ENCODE peak calls at places on chromosomes 7 and 10, in four cellular contexts. One of them, this sample, is unnamed.
A peak's percentile ranks its signal among the peaks of the same experiment; 100 is the strongest.

GRCh38 chr7:120591-120991 is 71.8 kb upstream of the FAM20C start:
- DNase-seq in endodermal cell: peak; percentile 57
- DNase-seq in retinal pigment epithelial cell: no peak
- DNase-seq in cardiac fibroblast: no peak
- DNase-seq in this sample: no peak

GRCh38 chr7:20197837-20198236 is 19.3 kb downstream of the MACC1 start:
- DNase-seq in endodermal cell: peak; percentile 66
- DNase-seq in retinal pigment epithelial cell: no peak
- DNase-seq in cardiac fibroblast: no peak
- DNase-seq in this sample: no peak

GRCh38 chr10:43166879-43167490 is 28.7 kb downstream of the CSGALNACT2 start:
- DNase-seq in endodermal cell: no peak
- DNase-seq in retinal pigment epithelial cell: no peak
- DNase-seq in cardiac fibroblast: no peak
- DNase-seq in this sample: no peak

GRCh38 chr10:14247650-14248258 is 83.0 kb downstream of the FRMD4A start:
- DNase-seq in endodermal cell: no peak
- DNase-seq in retinal pigment epithelial cell: peak; percentile 62
- DNase-seq in cardiac fibroblast: peak; percentile 11
- DNase-seq in this sample: no peak

GRCh38 chr10:127734753-127735152 is 2.2 kb upstream of the FOXI2 start:
- DNase-seq in endodermal cell: no peak
- DNase-seq in retinal pigment epithelial cell: no peak
- DNase-seq in cardiac fibroblast: no peak
- DNase-seq in this sample: no peak

GRCh38 chr10:10959666-10960065 is 58.0 kb upstream of the CELF2 start:
- DNase-seq in endodermal cell: no peak
- DNase-seq in retinal pigment epithelial cell: no peak
- DNase-seq in cardiac fibroblast: no peak
- DNase-seq in this sample: no peak

GRCh38 chr10:34918896-34919295 is 103.8 kb upstream of the PARD3 start:
- DNase-seq in endodermal cell: no peak
- DNase-seq in retinal pigment epithelial cell: no peak
- DNase-seq in cardiac fibroblast: no peak
- DNase-seq in this sample: no peak

GRCh38 chr10:112650588-112651030 is 203.6 kb downstream of the VTI1A start:
- DNase-seq in endodermal cell: no peak
- DNase-seq in retinal pigment epithelial cell: no peak
- DNase-seq in cardiac fibroblast: peak; percentile 37
- DNase-seq in this sample: no peak

GRCh38 chr10:75508239-75508813 is 76.9 kb downstream of the LRMDA start:
- DNase-seq in endodermal cell: no peak
- DNase-seq in retinal pigment epithelial cell: no peak
- DNase-seq in cardiac fibroblast: peak; percentile 79
- DNase-seq in this sample: peak; percentile 93

GRCh38 chr7:44110724-44111635 is 6.8 kb downstream of the AEBP1 start:
- DNase-seq in endodermal cell: no peak
- DNase-seq in retinal pigment epithelial cell: no peak
- DNase-seq in cardiac fibroblast: no peak
- DNase-seq in this sample: no peak

GRCh38 chr10:50432206-50432605 is 180.9 kb upstream of the ASAH2 start:
- DNase-seq in endodermal cell: no peak
- DNase-seq in retinal pigment epithelial cell: no peak
- DNase-seq in cardiac fibroblast: no peak
- DNase-seq in this sample: no peak

GRCh38 chr10:49625411-49625810 is 11.6 kb downstream of the CHAT start:
- DNase-seq in endodermal cell: peak; percentile 13
- DNase-seq in retinal pigment epithelial cell: no peak
- DNase-seq in cardiac fibroblast: no peak
- DNase-seq in this sample: no peak

GRCh38 chr10:57338823-57339558 is 928.7 kb downstream of the IPMK start:
- DNase-seq in endodermal cell: no peak
- DNase-seq in retinal pigment epithelial cell: peak; percentile 5
- DNase-seq in cardiac fibroblast: peak; percentile 60
- DNase-seq in this sample: peak; percentile 40

GRCh38 chr7:697259-697615 is 29.3 kb upstream of the DNAAF5 start:
- DNase-seq in endodermal cell: peak; percentile 18
- DNase-seq in retinal pigment epithelial cell: no peak
- DNase-seq in cardiac fibroblast: peak; percentile 26
- DNase-seq in this sample: no peak

GRCh38 chr7:111312966-111313365 is 222.0 kb downstream of the LRRN3 start:
- DNase-seq in endodermal cell: peak; percentile 39
- DNase-seq in retinal pigment epithelial cell: no peak
- DNase-seq in cardiac fibroblast: peak; percentile 24
- DNase-seq in this sample: peak; percentile 18

DNA sequence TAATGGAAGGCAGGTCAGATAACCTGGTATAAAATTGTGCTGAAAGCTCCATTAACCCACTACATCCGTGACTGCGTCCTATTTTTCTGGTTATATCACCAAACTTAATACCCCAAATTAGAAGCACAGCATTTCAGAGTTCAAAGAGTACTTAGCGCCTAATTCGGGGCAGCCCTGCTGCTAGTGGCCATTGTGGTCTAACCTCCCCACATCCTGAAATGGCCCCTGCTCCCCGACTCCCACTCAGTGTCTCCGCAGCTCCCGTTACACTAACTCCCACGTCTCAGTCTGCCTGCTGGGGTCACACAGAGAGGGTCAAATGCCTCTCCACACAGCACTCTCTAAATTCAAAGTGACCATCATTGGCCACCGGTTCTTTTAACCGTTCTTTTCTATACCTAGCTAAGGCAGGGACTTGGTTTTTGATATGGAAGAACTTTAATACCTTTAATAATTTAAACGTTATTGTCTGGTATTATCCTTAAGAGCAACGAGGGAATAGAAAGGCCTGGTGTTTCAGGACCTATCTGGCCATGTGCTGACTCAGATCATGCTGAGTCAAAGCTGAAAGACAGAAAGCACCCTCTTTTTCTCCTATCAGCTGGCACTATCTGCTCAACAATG is 117.1 kb downstream of the KMT2E start:
- DNase-seq in endodermal cell: peak; percentile 44
- DNase-seq in retinal pigment epithelial cell: no peak
- DNase-seq in cardiac fibroblast: no peak
- DNase-seq in this sample: no peak
- TF ChIP-seq CTCF in endodermal cell: no peak
- TF ChIP-seq CTCF in retinal pigment epithelial cell: no peak
- TF ChIP-seq CTCF in cardiac fibroblast: no peak
- TF ChIP-seq CTCF in this sample: no peak

DNA sequence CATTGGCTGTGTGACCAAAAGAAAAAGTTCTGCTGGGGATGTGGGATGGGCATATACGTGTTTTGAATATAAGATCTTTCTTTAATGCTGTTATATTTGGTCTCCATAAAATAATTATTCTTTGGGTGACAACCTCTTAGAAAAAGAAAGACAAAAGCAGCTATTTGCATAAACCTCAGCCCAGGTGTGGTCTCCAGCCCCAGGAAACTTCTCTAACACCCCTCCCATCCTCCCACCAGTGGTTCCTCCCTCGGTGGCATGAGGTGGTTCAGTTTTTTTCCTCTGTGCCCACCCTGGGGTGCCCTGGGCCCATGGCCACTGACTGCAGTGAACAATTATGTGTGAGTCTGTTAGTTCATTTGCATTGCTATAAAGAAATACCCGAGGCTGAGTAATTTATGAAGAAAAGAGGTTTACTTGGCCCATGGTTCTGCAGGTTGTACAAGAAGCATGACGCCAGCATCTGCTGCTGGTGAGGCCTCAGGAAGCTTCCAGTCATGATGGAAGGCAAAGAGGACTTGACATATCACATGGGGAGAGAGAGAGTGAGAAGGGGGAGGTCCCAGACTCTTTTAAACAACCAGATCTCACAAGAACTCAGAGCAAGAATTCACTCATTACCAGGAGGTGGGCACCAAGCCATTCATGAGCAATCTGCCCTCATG is 165.9 kb downstream of the CUX1 start:
- DNase-seq in endodermal cell: no peak
- DNase-seq in retinal pigment epithelial cell: no peak
- DNase-seq in cardiac fibroblast: no peak
- DNase-seq in this sample: no peak
- H3K4me3 ChIP-seq in endodermal cell: no peak overlapping the region
- H3K4me3 ChIP-seq in retinal pigment epithelial cell: no peak overlapping the region
- H3K4me3 ChIP-seq in cardiac fibroblast: no peak overlapping the region
- H3K4me3 ChIP-seq in this sample: no peak overlapping the region

GRCh38 chr10:12807096-12807755 is 194.3 kb downstream of the CCDC3 start:
- DNase-seq in endodermal cell: no peak
- DNase-seq in retinal pigment epithelial cell: no peak
- DNase-seq in cardiac fibroblast: no peak
- DNase-seq in this sample: no peak
- TF ChIP-seq CTCF in endodermal cell: no peak
- TF ChIP-seq CTCF in retinal pigment epithelial cell: no peak
- TF ChIP-seq CTCF in cardiac fibroblast: no peak
- TF ChIP-seq CTCF in this sample: no peak

GRCh38 chr7:112876877-112877276 is 86.7 kb upstream of the TMEM168 start:
- DNase-seq in endodermal cell: no peak
- DNase-seq in retinal pigment epithelial cell: peak; percentile 35
- DNase-seq in cardiac fibroblast: no peak
- DNase-seq in this sample: no peak
- H3K4me3 ChIP-seq in endodermal cell: no peak overlapping the region
- H3K4me3 ChIP-seq in retinal pigment epithelial cell: no peak overlapping the region
- H3K4me3 ChIP-seq in cardiac fibroblast: no peak overlapping the region
- H3K4me3 ChIP-seq in this sample: no peak overlapping the region

DNA sequence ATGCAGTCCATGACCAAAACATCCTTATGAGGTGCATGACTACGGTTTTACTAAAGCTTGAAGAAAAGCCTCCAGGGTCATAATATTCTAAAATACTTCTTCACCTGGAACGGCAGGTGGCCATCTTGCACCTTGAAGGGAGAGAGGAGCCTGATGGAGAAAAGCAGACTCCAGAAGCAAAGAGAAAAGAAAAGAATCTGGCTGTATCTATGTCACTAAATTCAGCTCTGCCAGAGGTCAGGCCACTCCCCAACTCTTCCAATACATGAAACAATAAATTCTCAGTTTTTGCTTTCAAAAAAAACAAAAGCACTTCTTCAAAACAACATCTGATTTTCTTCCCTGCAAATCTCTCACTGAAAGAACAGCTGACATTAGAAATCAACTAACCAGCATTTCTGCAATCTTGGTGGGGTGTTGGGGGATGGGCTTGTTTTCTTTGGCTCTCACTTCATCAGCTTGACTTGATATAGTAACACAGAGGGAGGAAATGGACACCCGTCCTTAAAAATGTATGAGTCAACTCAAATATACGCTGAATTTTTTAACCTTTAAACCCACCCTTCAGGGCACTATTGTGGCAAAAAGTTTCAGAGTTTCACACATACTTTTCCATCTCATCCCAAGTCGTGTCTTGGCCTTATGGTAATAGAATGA is 21.6 kb downstream of the HIBADH start:
- DNase-seq in endodermal cell: no peak
- DNase-seq in retinal pigment epithelial cell: peak; percentile 46
- DNase-seq in cardiac fibroblast: peak; percentile 76
- DNase-seq in this sample: peak; percentile 30
- TF ChIP-seq CTCF in endodermal cell: no peak
- TF ChIP-seq CTCF in retinal pigment epithelial cell: no peak
- TF ChIP-seq CTCF in cardiac fibroblast: no peak
- TF ChIP-seq CTCF in this sample: no peak

GRCh38 chr7:7157177-7157886 is 25.0 kb upstream of the C1GALT1 start:
- DNase-seq in endodermal cell: no peak
- DNase-seq in retinal pigment epithelial cell: no peak
- DNase-seq in cardiac fibroblast: peak; percentile 67
- DNase-seq in this sample: peak; percentile 90

GRCh38 chr7:7152315-7152714 is 30.0 kb upstream of the C1GALT1 start:
- DNase-seq in endodermal cell: no peak
- DNase-seq in retinal pigment epithelial cell: no peak
- DNase-seq in cardiac fibroblast: no peak
- DNase-seq in this sample: no peak

GRCh38 chr7:7156663-7157062 is 25.7 kb upstream of the C1GALT1 start:
- DNase-seq in endodermal cell: no peak
- DNase-seq in retinal pigment epithelial cell: no peak
- DNase-seq in cardiac fibroblast: no peak
- DNase-seq in this sample: no peak

GRCh38 chr7:7159063-7159645 is 23.2 kb upstream of the C1GALT1 start:
- DNase-seq in endodermal cell: no peak
- DNase-seq in retinal pigment epithelial cell: no peak
- DNase-seq in cardiac fibroblast: no peak
- DNase-seq in this sample: no peak

GRCh38 chr7:7157887-7158271 is 24.5 kb upstream of the C1GALT1 start:
- DNase-seq in endodermal cell: no peak
- DNase-seq in retinal pigment epithelial cell: no peak
- DNase-seq in cardiac fibroblast: peak; percentile 54
- DNase-seq in this sample: peak; percentile 87
- H3K4me3 ChIP-seq in endodermal cell: no peak overlapping the region
- H3K4me3 ChIP-seq in retinal pigment epithelial cell: no peak overlapping the region
- H3K4me3 ChIP-seq in cardiac fibroblast: peak overlapping the region; percentile 44
- H3K4me3 ChIP-seq in this sample: peak overlapping the region; percentile 55

DNA sequence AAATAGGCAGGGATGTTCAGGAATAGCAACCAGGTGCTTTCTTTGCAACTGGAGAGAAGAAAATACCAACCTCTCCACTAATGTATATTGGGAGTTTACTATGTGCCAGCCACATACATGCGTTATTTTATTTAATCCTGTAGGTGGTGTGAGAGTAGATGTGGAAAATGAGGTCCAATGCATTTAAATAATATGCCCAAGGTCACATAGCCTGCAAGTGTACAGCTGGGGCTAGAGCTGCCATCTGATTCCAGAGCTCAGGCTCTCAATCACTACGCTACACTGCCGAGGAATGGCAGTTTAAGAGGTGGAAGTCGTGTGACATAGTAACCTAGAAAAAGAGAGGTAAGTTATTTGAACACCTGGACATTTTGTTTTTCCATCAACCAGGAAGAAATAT is 277.0 kb downstream of the EXOC4 start:
- DNase-seq in endodermal cell: no peak
- DNase-seq in retinal pigment epithelial cell: no peak
- DNase-seq in cardiac fibroblast: no peak
- DNase-seq in this sample: no peak
- TF ChIP-seq CTCF in endodermal cell: no peak
- TF ChIP-seq CTCF in retinal pigment epithelial cell: no peak
- TF ChIP-seq CTCF in cardiac fibroblast: no peak
- TF ChIP-seq CTCF in this sample: no peak

This sample was measured in AG10803.